ENCODE peak calls at places on chromosomes 6 and 20, in six cellular contexts. Q is tibial nerve, H is lower leg skin, P is adrenal gland, K is A549, L is gastrocnemius medialis. G is an unnamed sample.

GRCh38 chr6:153087436-153087835 is 43.6 kb downstream of the RGS17 start:
- DNase-seq in L (no peak), Q (no peak), H (no peak), P (no peak), K (no peak), G (no peak)

GRCh38 chr20:20972490-20972889 is 133.7 kb downstream of the LINC00237 start:
- DNase-seq in H (no peak), K (no peak), P (no peak), L (no peak), Q (no peak), G (no peak)

GRCh38 chr6:32945106-32945761 is 4.4 kb upstream of the HLA-DMB start:
- DNase-seq in Q (no peak), P (no peak), K (no peak), H (no peak), L (no peak), G (no peak)

GRCh38 chr6:109165392-109165964 is 70.2 kb downstream of the CEP57L1 start:
- DNase-seq in Q (no peak), P (peak), K (no peak), H (peak), L (peak), G (peak)

GRCh38 chr6:42454428-42454791 is 2.7 kb upstream of the TRERF1 start:
- DNase-seq in L (no peak), P (peak), H (no peak), Q (no peak), K (no peak), G (no peak)

GRCh38 chr6:153076431-153076830 is 54.7 kb downstream of the RGS17 start:
- DNase-seq in Q (no peak), K (no peak), L (no peak), H (no peak), P (no peak), G (no peak)

GRCh38 chr20:10318625-10319024 is 100.0 kb downstream of the SNAP25 start:
- DNase-seq in K (no peak), Q (no peak), L (no peak), P (no peak), H (no peak), G (no peak)

GRCh38 chr20:47574616-47575401 is 73.1 kb downstream of the NCOA3 start:
- DNase-seq in H (no peak), P (no peak), K (peak), Q (no peak), L (no peak), G (no peak)

GRCh38 chr6:111918825-111919224 is 45.6 kb upstream of the FYN start:
- DNase-seq in K (no peak), P (no peak), H (peak), L (peak), Q (no peak), G (no peak)

GRCh38 chr20:9482180-9482579 is 32.2 kb upstream of the LAMP5 start:
- DNase-seq in Q (no peak), K (no peak), H (no peak), L (no peak), P (no peak), G (no peak)

GRCh38 chr6:91376686-91377085 is 789.8 kb upstream of the MAP3K7 start:
- DNase-seq in K (no peak), P (no peak), L (no peak), Q (no peak), H (no peak), G (no peak)

GRCh38 chr6:140320799-140321099 is 946.3 kb upstream of the CITED2 start:
- DNase-seq in L (no peak), K (no peak), H (no peak), P (peak), Q (no peak), G (no peak)

GRCh38 chr6:80357674-80358073 is 251.2 kb downstream of the BCKDHB start:
- DNase-seq in Q (no peak), K (no peak), P (no peak), H (no peak), L (no peak), G (peak)

GRCh38 chr20:12072945-12073245 is 155.2 kb downstream of the BTBD3 start:
- DNase-seq in L (no peak), Q (no peak), P (no peak), K (no peak), H (no peak), G (no peak)

GRCh38 chr6:161319231-161319630 is 45.4 kb upstream of the AGPAT4 start:
- DNase-seq in L (no peak), Q (no peak), P (no peak), K (no peak), H (no peak), G (no peak)

GRCh38 chr6:139627091-139627490 is 252.6 kb upstream of the CITED2 start:
- DNase-seq in P (no peak), L (no peak), Q (no peak), H (no peak), K (no peak), G (no peak)

GRCh38 chr6:38495922-38496635 is 143.7 kb downstream of the BTBD9 start:
- DNase-seq in H (no peak), L (no peak), K (no peak), P (peak), Q (no peak), G (no peak)

GRCh38 chr6:154874684-154875594 is 120.2 kb upstream of the TIAM2 start:
- DNase-seq in Q (no peak), K (no peak), H (no peak), P (no peak), L (no peak), G (no peak)

GRCh38 chr6:162070639-162071038 is 656.9 kb downstream of the PRKN start:
- DNase-seq in K (no peak), H (no peak), L (no peak), Q (no peak), P (no peak), G (no peak)

GRCh38 chr6:70673601-70674000 is 5.9 kb downstream of the SMAP1 start:
- DNase-seq in P (no peak), Q (no peak), H (no peak), K (no peak), L (no peak), G (no peak)

GRCh38 chr6:115847671-115848070 is 213.0 kb downstream of the FRK start:
- DNase-seq in L (no peak), P (no peak), Q (no peak), H (no peak), K (no peak), G (no peak)

GRCh38 chr6:145699462-145699861 is 35.9 kb downstream of the EPM2A start:
- DNase-seq in P (no peak), K (no peak), H (no peak), Q (no peak), L (no peak), G (no peak)

GRCh38 chr6:90544085-90544484 is 42.8 kb downstream of the MAP3K7 start:
- DNase-seq in Q (no peak), K (no peak), L (no peak), H (no peak), P (no peak), G (no peak)

GRCh38 chr20:54123587-54124180 is 50.1 kb downstream of the CYP24A1 start:
- DNase-seq in P (peak), H (peak), Q (no peak), L (no peak), K (peak), G (no peak)

GRCh38 chr20:50141018-50141675 is 12.4 kb downstream of the PEDS1 start:
- DNase-seq in P (no peak), L (no peak), H (no peak), K (no peak), Q (no peak), G (no peak)

GRCh38 chr20:62916703-62917476 is 9.4 kb downstream of the DIDO1 start:
- DNase-seq in Q (no peak), H (no peak), L (no peak), P (no peak), K (no peak), G (no peak)

GRCh38 chr6:170172825-170173231 is 118.0 kb downstream of the DLL1 start:
- DNase-seq in L (no peak), K (no peak), H (no peak), Q (no peak), P (no peak), G (peak)

GRCh38 chr6:121865811-121866210 is 430.4 kb downstream of the GJA1 start:
- DNase-seq in K (no peak), Q (no peak), H (no peak), L (no peak), P (no peak), G (no peak)

GRCh38 chr6:108179741-108180140 is 13.9 kb downstream of the NR2E1 start:
- DNase-seq in H (no peak), P (no peak), Q (no peak), K (no peak), L (no peak), G (no peak)

GRCh38 chr6:142045380-142046270 is 87.1 kb upstream of the GJE1 start:
- DNase-seq in H (no peak), L (no peak), P (no peak), Q (no peak), K (no peak), G (no peak)

GRCh38 chr20:25437153-25437581 is 29.7 kb downstream of the GINS1 start:
- DNase-seq in Q (no peak), H (no peak), L (no peak), K (no peak), P (no peak), G (no peak)

GRCh38 chr20:51498765-51499540 is 43.6 kb downstream of the NFATC2 start:
- DNase-seq in K (no peak), Q (no peak), L (no peak), H (no peak), P (no peak), G (no peak)

GRCh38 chr6:157635388-157636244 is 187.4 kb upstream of the SNX9 start:
- DNase-seq in H (no peak), L (no peak), Q (no peak), P (no peak), K (no peak), G (peak)

GRCh38 chr6:45698046-45698445 is 317.6 kb downstream of the CLIC5 start:
- DNase-seq in P (no peak), L (no peak), K (no peak), H (no peak), Q (no peak), G (no peak)

GRCh38 chr6:3231213-3232016 is 4.0 kb upstream of the TUBB2B start:
- DNase-seq in H (peak), K (peak), L (peak), P (peak), Q (peak), G (peak)

GRCh38 chr20:58691773-58692578 is 624 bp upstream of the NPEPL1 start:
- DNase-seq in K (no peak), H (no peak), P (peak), Q (no peak), L (peak), G (peak)

GRCh38 chr6:132487762-132488161 is 25.2 kb downstream of the STX7 start:
- DNase-seq in L (no peak), P (no peak), H (no peak), Q (no peak), K (no peak), G (no peak)

GRCh38 chr6:132484680-132485018 is 28.3 kb downstream of the STX7 start:
- DNase-seq in P (no peak), L (no peak), Q (no peak), H (no peak), K (no peak), G (no peak)

GRCh38 chr6:132481189-132481588 is 31.7 kb downstream of the STX7 start:
- DNase-seq in K (no peak), H (no peak), Q (no peak), L (no peak), P (no peak), G (no peak)

GRCh38 chr6:132482595-132482994 is 30.3 kb downstream of the STX7 start:
- DNase-seq in L (no peak), H (no peak), P (no peak), K (no peak), Q (no peak), G (no peak)

GRCh38 chr6:132483779-132484679 is 28.9 kb downstream of the STX7 start:
- DNase-seq in Q (no peak), P (peak), L (no peak), K (peak), H (peak), G (no peak)
- TF ChIP-seq CTCF in Q (peak), P (peak), L (peak), K (peak), H (no peak), G (peak)

GRCh38 chr20:43514062-43514971 is 6.8 kb downstream of the L3MBTL1 start:
- DNase-seq in P (peak), L (peak), Q (peak), H (peak), K (no peak), G (peak)
- TF ChIP-seq POLR2A in P (no peak), L (peak), Q (no peak), H (no peak), K (no peak), G (no peak)

GRCh38 chr6:37174515-37175331 is 4.8 kb downstream of the PIM1 start:
- DNase-seq in L (no peak), P (no peak), K (no peak), H (no peak), Q (no peak), G (no peak)

GRCh38 chr6:37175332-37176267 is 5.6 kb downstream of the PIM1 start:
- DNase-seq in L (no peak), H (no peak), Q (no peak), P (no peak), K (no peak), G (no peak)

GRCh38 chr6:37176268-37177082 is 6.5 kb downstream of the PIM1 start:
- DNase-seq in P (no peak), L (no peak), K (no peak), H (no peak), Q (no peak), G (no peak)

GRCh38 chr6:37177950-37178517 is 8.1 kb downstream of the PIM1 start:
- DNase-seq in L (no peak), H (no peak), Q (no peak), K (no peak), P (no peak), G (no peak)

GRCh38 chr6:37177083-37177949 is 7.4 kb downstream of the PIM1 start:
- DNase-seq in K (no peak), P (no peak), Q (no peak), L (no peak), H (no peak), G (no peak)
- TF ChIP-seq CTCF in K (no peak), P (no peak), Q (no peak), L (no peak), H (no peak), G (no peak)

GRCh38 chr6:53309059-53309896 is 39.5 kb downstream of the ELOVL5 start:
- DNase-seq in H (no peak), K (no peak), L (no peak), P (no peak), Q (no peak), G (no peak)
- TF ChIP-seq POLR2A in H (no peak), K (no peak), L (no peak), P (no peak), Q (no peak), G (no peak)

G was measured in sigmoid colon.